ENCODE peak calls at places on chromosomes 6 and 20, in nine cellular contexts. X, K, T, U, Z, M, G, A and H are unnamed samples.
A peak's percentile ranks its signal among the peaks of the same experiment; 100 is the strongest.

GRCh38 chr6:126267621-126268020 is 72.3 kb upstream of the CENPW start:
- DNase-seq in X (no peak), K (no peak), T (no peak), U (peak; percentile 34), Z (no peak), M (no peak), G (no peak), A (no peak), H (no peak)

GRCh38 chr6:10082385-10082784 is 332.5 kb downstream of the TFAP2A start:
- DNase-seq in X (no peak), K (no peak), T (no peak), U (no peak), Z (no peak), M (no peak), G (no peak), A (no peak), H (no peak)

GRCh38 chr6:107215334-107215733 is 100.0 kb upstream of the BEND3 start:
- DNase-seq in X (no peak), K (no peak), T (no peak), U (no peak), Z (no peak), M (no peak), G (no peak), A (no peak), H (no peak)

GRCh38 chr20:22232473-22232872 is 351.9 kb downstream of the FOXA2 start:
- DNase-seq in X (no peak), K (no peak), T (no peak), U (no peak), Z (no peak), M (no peak), G (no peak), A (no peak), H (no peak)

GRCh38 chr6:130473886-130474285 is 108.1 kb downstream of the TMEM200A start:
- DNase-seq in X (peak; percentile 94), K (no peak), T (no peak), U (no peak), Z (no peak), M (no peak), G (no peak), A (no peak), H (no peak)

GRCh38 chr6:52535711-52536423 is 41.0 kb downstream of the TRAM2 start:
- DNase-seq in X (no peak), K (no peak), T (no peak), U (no peak), Z (no peak), M (no peak), G (no peak), A (no peak), H (no peak)

GRCh38 chr6:39907871-39908575 is 26.2 kb downstream of the MOCS1 start:
- DNase-seq in X (no peak), K (no peak), T (no peak), U (no peak), Z (no peak), M (no peak), G (no peak), A (no peak), H (no peak)

GRCh38 chr6:81767163-81768000 is 14.9 kb upstream of the TENT5A start:
- DNase-seq in X (peak; percentile 83), K (peak; percentile 73), T (peak; percentile 52), U (no peak), Z (no peak), M (no peak), G (no peak), A (no peak), H (no peak)

GRCh38 chr6:7762758-7763157 is 36.9 kb downstream of the BMP6 start:
- DNase-seq in X (no peak), K (no peak), T (no peak), U (no peak), Z (no peak), M (no peak), G (no peak), A (no peak), H (no peak)

GRCh38 chr20:33119725-33120720 is 40.6 kb downstream of the BPIFB4 start:
- DNase-seq in X (peak; percentile 19), K (no peak), T (no peak), U (no peak), Z (no peak), M (no peak), G (no peak), A (no peak), H (no peak)

GRCh38 chr6:137494281-137494966 is at the start of gene OLIG3:
- DNase-seq in X (no peak), K (no peak), T (no peak), U (no peak), Z (no peak), M (no peak), G (no peak), A (no peak), H (no peak)

GRCh38 chr6:68651018-68651985 is 16.2 kb downstream of the ADGRB3 start:
- DNase-seq in X (no peak), K (no peak), T (no peak), U (no peak), Z (no peak), M (no peak), G (no peak), A (no peak), H (no peak)

GRCh38 chr6:126721581-126722145 is 381.7 kb downstream of the CENPW start:
- DNase-seq in X (peak; percentile 93), K (no peak), T (no peak), U (no peak), Z (no peak), M (no peak), G (no peak), A (no peak), H (no peak)

GRCh38 chr6:169271158-169271936 is 17.7 kb upstream of the THBS2 start:
- DNase-seq in X (peak; percentile 18), K (no peak), T (no peak), U (peak; percentile 29), Z (no peak), M (no peak), G (no peak), A (no peak), H (no peak)

GRCh38 chr6:41497994-41498393 is 48.2 kb upstream of the FOXP4 start:
- DNase-seq in X (peak; percentile 45), K (no peak), T (no peak), U (no peak), Z (no peak), M (no peak), G (no peak), A (no peak), H (no peak)

GRCh38 chr6:64732888-64733287 is 974.1 kb downstream of the EYS start:
- DNase-seq in X (no peak), K (no peak), T (no peak), U (no peak), Z (no peak), M (no peak), G (no peak), A (no peak), H (no peak)

GRCh38 chr20:63539441-63540370 is 2.5 kb upstream of the PTK6 start:
- DNase-seq in X (no peak), K (no peak), T (peak; percentile 60), U (no peak), Z (no peak), M (no peak), G (no peak), A (no peak), H (no peak)
- H3K4me1 ChIP-seq in X (no peaks in the 10 kb centered on the region), K (peaks cover 10% of the 10 kb centered on the region), T (peaks cover 35% of the 10 kb centered on the region), U (peaks cover 32% of the 10 kb centered on the region), Z (peaks cover 23% of the 10 kb centered on the region), M (no peaks in the 10 kb centered on the region), G (peaks cover 22% of the 10 kb centered on the region), A (peaks cover 10% of the 10 kb centered on the region), H (no peaks in the 10 kb centered on the region)

DNA sequence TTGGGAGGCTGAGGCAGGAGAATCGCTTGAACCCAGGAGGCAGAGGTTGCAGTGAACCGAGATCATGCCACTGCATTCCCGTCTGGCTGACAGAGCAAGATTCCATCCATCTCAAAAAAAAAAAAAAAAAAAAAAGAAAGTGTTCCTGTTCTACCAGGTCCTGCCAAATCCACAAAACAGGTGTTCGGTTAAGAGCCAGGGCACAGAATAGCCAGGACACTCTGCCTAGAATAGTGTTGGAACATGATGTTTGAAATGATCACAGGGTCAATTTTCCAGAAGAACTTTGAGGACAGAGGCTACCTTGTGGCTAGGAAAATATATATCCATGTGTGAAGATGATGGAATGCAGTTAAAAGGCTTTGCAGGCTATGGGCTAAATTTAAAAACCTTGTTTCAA is 63.6 kb upstream of the TRAF3IP2 start:
- DNase-seq in X (no peak), K (no peak), T (no peak), U (no peak), Z (no peak), M (no peak), G (no peak), A (no peak), H (no peak)
- H3K4me1 ChIP-seq in X (peaks cover 14% of the 10 kb centered on the region), K (no peaks in the 10 kb centered on the region), T (peaks cover 4% of the 10 kb centered on the region), U (no peaks in the 10 kb centered on the region), Z (no peaks in the 10 kb centered on the region), M (peaks cover 4% of the 10 kb centered on the region), G (no peaks in the 10 kb centered on the region), A (peaks cover 37% of the 10 kb centered on the region), H (peaks cover 10% of the 10 kb centered on the region)

DNA sequence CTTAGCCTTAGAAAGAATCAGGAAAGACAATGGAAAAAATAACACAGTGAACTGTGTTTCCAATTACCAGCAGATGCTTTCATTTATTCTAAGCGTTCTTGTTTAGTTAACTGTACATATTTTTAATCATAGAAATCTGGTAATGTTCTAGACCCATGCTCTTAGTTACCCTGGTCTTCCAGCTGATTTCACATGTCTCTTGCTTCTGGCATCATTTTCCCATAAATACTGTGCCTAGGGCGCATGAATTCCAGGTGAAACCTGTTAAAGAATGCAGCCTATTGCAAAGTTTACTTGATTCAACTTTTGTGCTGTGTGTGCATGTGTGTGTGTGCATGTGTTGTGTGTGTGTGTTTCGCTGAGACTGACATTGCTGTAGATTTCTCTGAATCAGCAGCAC is 178.6 kb downstream of the PDE7B start:
- DNase-seq in X (peak; percentile 19), K (no peak), T (no peak), U (no peak), Z (no peak), M (no peak), G (no peak), A (no peak), H (no peak)
- H3K4me1 ChIP-seq in X (peaks cover 16% of the 10 kb centered on the region), K (no peaks in the 10 kb centered on the region), T (no peaks in the 10 kb centered on the region), U (no peaks in the 10 kb centered on the region), Z (no peaks in the 10 kb centered on the region), M (no peaks in the 10 kb centered on the region), G (no peaks in the 10 kb centered on the region), A (peaks cover 3% of the 10 kb centered on the region), H (no peaks in the 10 kb centered on the region)

DNA sequence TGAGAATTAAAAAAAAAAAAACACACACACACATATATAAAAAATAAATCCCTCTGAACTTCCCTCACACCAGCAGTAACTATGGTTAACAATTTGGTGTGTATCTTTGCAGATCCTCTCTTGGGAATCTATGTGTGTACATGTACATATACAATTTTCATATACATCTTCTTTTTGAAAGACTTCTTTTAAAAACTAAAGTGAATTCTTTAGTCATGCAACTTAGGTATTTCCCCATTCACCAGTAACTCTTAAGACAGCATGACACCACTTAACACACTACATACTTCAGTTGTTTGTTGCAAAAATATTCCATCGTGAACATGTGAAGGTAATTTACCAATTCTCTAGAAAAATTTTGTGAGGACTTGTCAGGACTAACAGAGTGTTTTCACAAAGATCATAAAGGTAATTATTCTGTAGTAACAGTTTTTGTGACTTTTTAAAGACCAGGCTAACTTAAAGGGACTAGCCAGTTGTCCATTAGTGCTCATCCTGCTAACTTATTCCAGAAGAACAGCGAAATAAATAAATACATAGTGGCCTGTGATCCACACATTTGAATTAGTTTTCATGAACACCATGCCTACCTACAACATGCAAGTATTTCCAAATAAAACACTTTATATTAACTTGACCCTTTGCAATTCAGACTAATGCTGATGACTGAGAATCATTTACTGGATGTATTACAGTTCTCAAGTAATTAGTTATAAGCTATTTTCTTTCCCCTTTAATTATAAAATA is 12.1 kb downstream of the RBM39 start:
- DNase-seq in X (peak; percentile 49), K (no peak), T (no peak), U (no peak), Z (no peak), M (no peak), G (no peak), A (no peak), H (no peak)
- H3K4me1 ChIP-seq in X (peaks cover 34% of the 10 kb centered on the region), K (no peaks in the 10 kb centered on the region), T (peaks cover 16% of the 10 kb centered on the region), U (peaks cover 3% of the 10 kb centered on the region), Z (peaks cover 51% of the 10 kb centered on the region), M (no peaks in the 10 kb centered on the region), G (peaks cover 55% of the 10 kb centered on the region), A (peaks cover 66% of the 10 kb centered on the region), H (peaks cover 3% of the 10 kb centered on the region)